ENCODE peak calls at places on chromosome 9, in ten cellular contexts. J is progenitor cell of endocrine pancreas; E is fibroblast of lung; N is MCF 10A; H is HL-60; D is IMR-90; X is CD8-positive, alpha-beta T cell; B is fibroblast of the aortic adventitia; G is tibial artery; L is psoas muscle. R is an unnamed sample.

GRCh38 chr9:117074337-117074662 is 340.6 kb downstream of the ASTN2 start:
- DNase-seq in L (no peak), J (no peak), D (no peak), B (no peak), E (no peak), X (no peak), H (no peak), G (no peak), N (no peak), R (no peak)

GRCh38 chr9:69470186-69470977 is 145.4 kb downstream of the ENTREP1 start:
- DNase-seq in X (no peak), H (no peak), D (no peak), J (no peak), L (no peak), B (no peak), E (no peak), N (no peak), G (no peak), R (peak)

GRCh38 chr9:33795281-33795680 is at the start of gene PRSS3:
- DNase-seq in E (no peak), N (peak), L (no peak), X (no peak), D (no peak), G (no peak), B (no peak), J (no peak), H (no peak), R (no peak)

GRCh38 chr9:2253814-2254550 is 238.8 kb downstream of the SMARCA2 start:
- DNase-seq in L (no peak), H (no peak), J (no peak), B (no peak), D (no peak), E (no peak), G (no peak), N (no peak), X (no peak), R (no peak)

GRCh38 chr9:100515578-100516494 is 42.9 kb downstream of the TMEFF1 start:
- DNase-seq in G (no peak), L (no peak), E (peak), N (peak), X (no peak), D (peak), H (no peak), B (peak), J (no peak), R (peak)

GRCh38 chr9:125404733-125405132 is 143.1 kb downstream of the GAPVD1 start:
- DNase-seq in D (no peak), L (no peak), H (no peak), X (no peak), B (no peak), N (no peak), G (no peak), J (no peak), E (no peak), R (no peak)

GRCh38 chr9:3732077-3733038 is 206.6 kb upstream of the RFX3 start:
- DNase-seq in H (peak), J (peak), D (peak), N (peak), X (no peak), B (peak), G (no peak), L (no peak), E (peak), R (peak)

GRCh38 chr9:128007566-128008138 is 26.9 kb upstream of the EEIG1 start:
- DNase-seq in X (peak), L (peak), D (peak), B (peak), E (peak), H (peak), N (peak), J (no peak), G (peak), R (peak)

GRCh38 chr9:118401551-118401950 is 697.3 kb downstream of the TLR4 start:
- DNase-seq in B (no peak), E (no peak), G (no peak), L (no peak), X (no peak), J (no peak), H (no peak), D (no peak), N (no peak), R (no peak)

GRCh38 chr9:72251589-72251988 is 102.3 kb downstream of the GDA start:
- DNase-seq in H (no peak), D (no peak), J (no peak), B (no peak), E (no peak), N (no peak), L (no peak), X (no peak), G (no peak), R (no peak)

GRCh38 chr9:121207371-121207940 is 5.8 kb upstream of the RAB14 start:
- DNase-seq in X (no peak), J (no peak), L (no peak), B (no peak), H (no peak), D (no peak), N (no peak), G (no peak), E (no peak), R (no peak)

GRCh38 chr9:18542837-18543405 is 69.0 kb downstream of the ADAMTSL1 start:
- DNase-seq in H (no peak), B (peak), L (no peak), E (peak), J (no peak), D (peak), X (no peak), G (no peak), N (no peak), R (no peak)

GRCh38 chr9:123360161-123361085 is 4.4 kb downstream of the CRB2 start:
- DNase-seq in E (peak), H (peak), N (no peak), D (no peak), J (peak), B (no peak), L (no peak), G (no peak), X (no peak), R (peak)

GRCh38 chr9:16254674-16255073 is 615.8 kb downstream of the BNC2 start:
- DNase-seq in D (no peak), N (no peak), L (no peak), X (no peak), E (no peak), B (no peak), H (no peak), G (no peak), J (no peak), R (no peak)

GRCh38 chr9:114516913-114517312 is 11.6 kb upstream of the WHRN start:
- DNase-seq in B (no peak), J (no peak), L (no peak), G (no peak), D (peak), X (no peak), H (no peak), N (peak), E (peak), R (peak)

GRCh38 chr9:128192601-128193371 is 1.4 kb upstream of the CIZ1 start:
- DNase-seq in B (peak), G (peak), H (no peak), D (peak), J (no peak), E (peak), N (peak), L (peak), X (peak), R (peak)

GRCh38 chr9:89905628-89906338 is 301.0 kb downstream of the GADD45G start:
- DNase-seq in G (no peak), E (peak), X (no peak), N (no peak), J (no peak), D (no peak), H (no peak), L (no peak), B (no peak), R (no peak)

GRCh38 chr9:94948567-94949235 is 222.2 kb downstream of the AOPEP start:
- DNase-seq in B (peak), H (no peak), E (no peak), N (peak), G (no peak), J (no peak), D (peak), L (no peak), X (no peak), R (no peak)

GRCh38 chr9:84697494-84698114 is 28.1 kb downstream of the NTRK2 start:
- DNase-seq in L (peak), N (peak), J (peak), G (peak), H (peak), D (peak), B (peak), E (peak), X (no peak), R (peak)

GRCh38 chr9:134065720-134066419 is 2.0 kb downstream of the BRD3 start:
- DNase-seq in H (peak), N (peak), X (peak), B (peak), E (peak), D (peak), L (no peak), G (peak), J (no peak), R (peak)

GRCh38 chr9:109742759-109743388 is 37.1 kb upstream of the PALM2AKAP2 start:
- DNase-seq in E (peak), L (no peak), X (no peak), B (peak), D (no peak), J (no peak), H (no peak), N (no peak), G (peak), R (peak)

GRCh38 chr9:34145165-34145564 is 18.7 kb upstream of the DCAF12 start:
- DNase-seq in J (no peak), E (no peak), G (no peak), N (no peak), B (peak), D (peak), H (no peak), X (no peak), L (no peak), R (no peak)

GRCh38 chr9:129309906-129310305 is 131.8 kb upstream of the IER5L start:
- DNase-seq in B (no peak), N (no peak), L (no peak), J (no peak), E (no peak), X (no peak), D (no peak), G (peak), H (no peak), R (no peak)

GRCh38 chr9:20139755-20140154 is 350.9 kb upstream of the SLC24A2 start:
- DNase-seq in L (no peak), N (no peak), D (no peak), G (no peak), B (no peak), X (no peak), J (no peak), E (no peak), H (no peak), R (no peak)

GRCh38 chr9:74942801-74943200 is 9.9 kb downstream of the C9orf40 start:
- DNase-seq in X (peak), D (peak), H (peak), G (no peak), L (no peak), N (peak), B (no peak), J (no peak), E (no peak), R (peak)

GRCh38 chr9:13386935-13387667 is 107.6 kb upstream of the MPDZ start:
- DNase-seq in L (no peak), G (no peak), J (no peak), B (peak), N (no peak), H (no peak), X (no peak), D (peak), E (peak), R (peak)

GRCh38 chr9:137672907-137673791 is 54.3 kb downstream of the EHMT1 start:
- DNase-seq in J (no peak), N (peak), B (peak), L (no peak), D (peak), X (peak), G (peak), E (peak), H (peak), R (peak)

GRCh38 chr9:109912082-109912581 is 132.1 kb downstream of the PALM2AKAP2 start:
- DNase-seq in N (no peak), H (no peak), X (no peak), B (peak), E (peak), L (no peak), D (peak), G (no peak), J (no peak), R (peak)

GRCh38 chr9:137032893-137033292 is 1.0 kb upstream of the FUT7 start:
- DNase-seq in N (no peak), J (no peak), B (no peak), L (peak), E (no peak), G (peak), H (peak), D (no peak), X (no peak), R (no peak)

GRCh38 chr9:21153688-21154608 is 12.3 kb upstream of the IFNW1 start:
- DNase-seq in G (no peak), J (no peak), L (no peak), D (peak), B (peak), E (peak), X (no peak), N (peak), H (peak), R (no peak)

GRCh38 chr9:35397923-35398322 is 92.0 kb upstream of the RUSC2 start:
- DNase-seq in L (no peak), J (no peak), B (no peak), N (no peak), H (no peak), X (no peak), D (no peak), G (no peak), E (no peak), R (no peak)

GRCh38 chr9:112547712-112548440 is 61.2 kb downstream of the KIAA1958 start:
- DNase-seq in D (no peak), E (no peak), X (no peak), H (no peak), J (no peak), G (no peak), N (no peak), B (no peak), L (no peak), R (no peak)

GRCh38 chr9:19787672-19788071 is 1.2 kb downstream of the SLC24A2 start:
- DNase-seq in D (no peak), L (no peak), G (no peak), X (no peak), N (no peak), B (no peak), J (no peak), H (no peak), E (no peak), R (no peak)

GRCh38 chr9:16213781-16214515 is 656.5 kb downstream of the BNC2 start:
- DNase-seq in D (peak), E (peak), J (no peak), N (peak), L (peak), G (peak), H (no peak), X (no peak), B (peak), R (peak)

GRCh38 chr9:13324988-13325387 is 45.5 kb upstream of the MPDZ start:
- DNase-seq in D (no peak), J (no peak), N (peak), G (no peak), X (no peak), B (peak), L (no peak), H (no peak), E (no peak), R (no peak)

GRCh38 chr9:1077616-1078015 is 27.5 kb downstream of the DMRT2 start:
- DNase-seq in X (no peak), J (no peak), G (no peak), D (no peak), N (no peak), L (no peak), E (no peak), H (no peak), B (no peak), R (no peak)

GRCh38 chr9:94714494-94714893 is 12.0 kb upstream of the AOPEP start:
- DNase-seq in L (no peak), H (no peak), B (no peak), J (no peak), D (peak), E (no peak), G (no peak), X (no peak), N (no peak), R (no peak)

GRCh38 chr9:128001411-128002298 is 20.9 kb upstream of the EEIG1 start:
- DNase-seq in N (peak), J (no peak), E (peak), B (peak), H (no peak), G (no peak), X (no peak), L (peak), D (peak), R (peak)

GRCh38 chr9:70409280-70409679 is 5.2 kb downstream of the KLF9 start:
- DNase-seq in N (no peak), E (peak), G (no peak), B (peak), H (no peak), J (no peak), X (no peak), D (no peak), L (no peak), R (peak)

GRCh38 chr9:120446681-120447080 is 133.3 kb downstream of the CDK5RAP2 start:
- DNase-seq in D (peak), G (no peak), J (no peak), X (no peak), B (no peak), H (no peak), N (no peak), L (no peak), E (no peak), R (peak)

GRCh38 chr9:126564716-126565115 is 49.0 kb upstream of the LMX1B start:
- DNase-seq in G (no peak), X (no peak), D (no peak), H (no peak), N (no peak), E (no peak), B (no peak), L (no peak), J (no peak), R (no peak)
- TF ChIP-seq CTCF in G (no peak), X (no peak), D (no peak), H (no peak), N (peak), E (no peak), B (peak), L (no peak), J (peak), R (no peak)

DNA sequence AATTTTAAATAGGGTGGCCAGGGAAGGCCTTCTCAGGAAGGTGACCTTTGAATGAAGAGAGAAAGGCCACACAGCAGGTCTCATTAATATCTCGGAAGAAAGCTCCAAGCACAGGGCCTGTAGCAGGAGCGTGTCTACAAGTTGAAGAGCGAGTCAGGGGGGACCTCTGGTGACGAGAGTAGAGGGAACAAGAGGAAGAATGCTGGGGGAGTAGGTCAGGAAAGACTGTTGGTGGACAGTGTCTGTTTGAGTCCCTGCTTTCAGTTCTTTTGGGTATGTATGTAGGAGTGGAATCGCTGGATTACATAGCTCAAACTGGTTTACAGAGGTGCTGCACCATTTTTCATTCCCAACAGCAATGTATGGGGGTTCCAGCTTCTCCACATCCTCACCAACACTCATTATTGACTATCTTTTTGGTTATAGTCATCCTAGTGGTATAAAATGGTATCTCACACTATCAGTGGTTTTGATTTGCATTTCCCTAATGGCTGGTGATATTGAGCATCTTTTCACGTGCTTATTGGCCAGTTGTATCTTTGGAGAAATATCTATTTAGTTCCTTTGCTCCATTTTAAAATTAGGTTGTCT is 55.8 kb downstream of the NUP214 start:
- DNase-seq in E (no peak), B (no peak), J (no peak), L (no peak), X (no peak), N (peak), H (no peak), G (no peak), D (no peak), R (no peak)
- TF ChIP-seq CTCF in E (no peak), B (peak), J (peak), L (no peak), X (peak), N (peak), H (no peak), G (no peak), D (no peak), R (peak)

GRCh38 chr9:135480942-135481315 is 1.3 kb downstream of the PPP1R26 start:
- DNase-seq in B (no peak), X (no peak), L (no peak), E (no peak), G (no peak), J (no peak), H (no peak), D (no peak), N (no peak), R (no peak)

GRCh38 chr9:135479469-135480052 is at the start of gene PPP1R26:
- DNase-seq in G (no peak), E (no peak), H (no peak), D (no peak), J (peak), B (no peak), X (no peak), L (no peak), N (no peak), R (no peak)

GRCh38 chr9:135480071-135480941 is 724 bp downstream of the PPP1R26 start:
- DNase-seq in X (no peak), N (peak), E (peak), B (no peak), G (no peak), L (peak), H (no peak), J (no peak), D (peak), R (peak)

GRCh38 chr9:135478191-135478590 is 1.4 kb upstream of the PPP1R26 start:
- DNase-seq in H (no peak), L (no peak), G (no peak), X (no peak), D (no peak), E (no peak), J (no peak), B (no peak), N (no peak), R (no peak)

GRCh38 chr9:135478858-135479468 is 619 bp upstream of the PPP1R26 start:
- DNase-seq in B (peak), N (peak), G (peak), D (no peak), X (no peak), E (peak), H (no peak), L (no peak), J (peak), R (peak)
- TF ChIP-seq CTCF in B (peak), N (no peak), G (no peak), D (peak), X (no peak), E (no peak), H (no peak), L (no peak), J (peak), R (peak)

GRCh38 chr9:92729735-92730155 is 34.9 kb downstream of the BICD2 start:
- DNase-seq in G (no peak), D (no peak), N (no peak), J (no peak), E (no peak), B (no peak), H (no peak), X (no peak), L (no peak), R (no peak)
- TF ChIP-seq CTCF in G (no peak), D (no peak), N (no peak), J (no peak), E (no peak), B (no peak), H (no peak), X (no peak), L (no peak), R (no peak)

R was measured in fibroblast of villous mesenchyme.